ENCODE peak calls at places on chromosomes 12 and 14, in seven cellular contexts. P, I, D, L, H, R and U are unnamed samples.

GRCh38 chr12:114769634-114770033 is 85.7 kb upstream of the TBX3 start:
- DNase-seq in I (no peak), H (no peak), D (no peak), L (no peak), R (no peak), P (no peak), U (no peak)

GRCh38 chr12:100534625-100535227 is 38.8 kb upstream of the GAS2L3 start:
- DNase-seq in L (no peak), R (no peak), D (no peak), P (no peak), H (no peak), I (no peak), U (no peak)

GRCh38 chr12:46268349-46268616 is 560 bp downstream of the SLC38A1 start:
- DNase-seq in D (no peak), L (no peak), H (no peak), I (no peak), P (peak; percentile 19), R (no peak), U (peak; percentile 16)

GRCh38 chr12:52284562-52285171 is 6.7 kb downstream of the KRT81 start:
- DNase-seq in D (peak; percentile 32), R (no peak), P (no peak), I (no peak), H (no peak), L (no peak), U (no peak)

GRCh38 chr12:59803735-59804134 is 207.9 kb downstream of the SLC16A7 start:
- DNase-seq in L (no peak), I (no peak), R (no peak), P (peak; percentile 40), D (no peak), H (no peak), U (no peak)

GRCh38 chr12:94218244-94218643 is 69.9 kb downstream of the PLXNC1 start:
- DNase-seq in P (no peak), I (no peak), D (no peak), H (no peak), R (no peak), L (no peak), U (no peak)

GRCh38 chr12:13094349-13094748 is 9.1 kb downstream of the GSG1 start:
- DNase-seq in I (no peak), D (no peak), R (peak; percentile 40), H (no peak), P (peak; percentile 70), L (no peak), U (no peak)

GRCh38 chr14:64293976-64294671 is at the start of gene ESR2:
- DNase-seq in H (peak; percentile 56), L (peak; percentile 33), D (peak; percentile 82), R (peak; percentile 67), P (peak; percentile 36), I (no peak), U (peak; percentile 71)

GRCh38 chr12:30694971-30695326 is 720 bp downstream of the IPO8 start:
- DNase-seq in R (peak; percentile 35), P (peak; percentile 35), D (no peak), H (peak; percentile 67), L (peak; percentile 33), I (no peak), U (peak; percentile 44)

GRCh38 chr12:25130741-25131188 is 64.2 kb downstream of the DNAI7 start:
- DNase-seq in D (no peak), H (no peak), L (no peak), R (no peak), P (peak; percentile 67), I (peak; percentile 16), U (no peak)

GRCh38 chr12:67193705-67194104 is 75.5 kb upstream of the CAND1 start:
- DNase-seq in P (peak; percentile 23), D (no peak), H (peak; percentile 51), I (no peak), R (no peak), L (no peak), U (peak; percentile 75)

GRCh38 chr12:28189774-28190320 is 409 bp upstream of the CCDC91 start:
- DNase-seq in H (no peak), D (no peak), I (no peak), L (no peak), P (no peak), R (no peak), U (no peak)

GRCh38 chr12:63989301-63989845 is 144.9 kb downstream of the SRGAP1 start:
- DNase-seq in I (no peak), D (no peak), H (no peak), L (no peak), P (peak; percentile 77), R (no peak), U (no peak)

GRCh38 chr12:45666452-45667215 is 62.9 kb upstream of the ARID2 start:
- DNase-seq in R (no peak), H (no peak), D (no peak), L (no peak), I (no peak), P (peak; percentile 41), U (no peak)

GRCh38 chr14:72679106-72679505 is 214.8 kb downstream of the DPF3 start:
- DNase-seq in L (peak; percentile 62), I (no peak), P (peak; percentile 52), R (no peak), H (no peak), D (no peak), U (no peak)

GRCh38 chr12:2944401-2945047 is 14.7 kb upstream of the TEAD4 start:
- DNase-seq in D (no peak), P (peak; percentile 19), H (peak; percentile 94), R (peak; percentile 64), L (peak; percentile 49), I (no peak), U (peak; percentile 64)

GRCh38 chr14:101116065-101116464 is 212.5 kb upstream of the RTL1 start:
- DNase-seq in H (no peak), R (no peak), D (peak; percentile 53), I (no peak), L (no peak), P (no peak), U (no peak)

GRCh38 chr12:95646781-95647184 is 95.5 kb upstream of the USP44 start:
- DNase-seq in I (peak; percentile 66), P (peak; percentile 84), R (no peak), H (no peak), D (no peak), L (no peak), U (peak; percentile 18)

GRCh38 chr12:1332327-1332726 is 262.1 kb downstream of the FBXL14 start:
- DNase-seq in L (no peak), R (no peak), P (peak; percentile 12), I (no peak), H (no peak), D (no peak), U (no peak)

GRCh38 chr12:31574803-31575573 is 15.9 kb downstream of the DENND5B start:
- DNase-seq in L (no peak), R (no peak), D (no peak), H (no peak), P (peak; percentile 55), I (no peak), U (no peak)

DNA sequence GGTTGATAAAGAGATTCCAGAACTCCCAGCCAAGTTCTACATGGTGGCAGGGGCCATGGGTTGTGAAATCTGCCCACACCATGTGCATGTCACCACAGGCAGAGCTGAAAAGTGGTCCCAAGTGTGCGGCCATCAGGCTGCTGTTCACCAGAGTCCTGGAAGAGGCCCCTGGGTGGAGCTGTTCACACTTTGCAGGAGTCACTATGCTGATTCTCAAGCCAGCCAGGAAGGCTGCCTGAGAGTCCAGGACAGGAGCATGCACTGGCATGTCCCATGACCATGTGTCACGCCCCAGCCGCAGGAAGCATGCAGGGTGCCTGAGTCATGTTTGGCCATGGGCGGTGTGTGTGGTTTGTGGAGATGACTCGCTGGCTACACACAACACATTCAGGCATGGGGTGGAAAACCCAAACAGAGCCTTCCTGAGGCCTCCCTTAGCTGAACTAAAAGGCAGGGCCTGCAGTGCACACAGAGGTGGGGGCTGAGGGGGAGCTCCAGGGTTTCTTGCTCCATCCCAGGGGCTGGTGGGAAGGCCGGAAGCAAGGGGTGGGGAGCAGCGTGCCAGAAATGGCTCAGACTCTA is 19.5 kb downstream of the ABCB9 start:
- DNase-seq in H (no peak), I (peak; percentile 97), R (peak; percentile 67), P (peak; percentile 100), D (peak; percentile 97), L (peak; percentile 82), U (no peak)
- TF ChIP-seq CTCF in H (no peak), I (peak; percentile 49), R (peak; percentile 44), P (peak; percentile 49), D (peak; percentile 50), L (no peak), U (no peak)

GRCh38 chr14:54566152-54566409 is 847 bp upstream of the SAMD4A start:
- DNase-seq in D (no peak), R (peak; percentile 18), L (no peak), H (no peak), P (no peak), I (no peak), U (no peak)

GRCh38 chr14:54567634-54568561 is 970 bp downstream of the SAMD4A start:
- DNase-seq in I (no peak), R (peak; percentile 33), P (no peak), D (no peak), L (peak; percentile 69), H (peak; percentile 71), U (peak; percentile 69)

GRCh38 chr14:54565236-54566151 is 1.4 kb upstream of the SAMD4A start:
- DNase-seq in P (peak; percentile 90), R (peak; percentile 89), L (peak; percentile 97), H (peak; percentile 88), I (peak; percentile 78), D (peak; percentile 96), U (peak; percentile 79)

GRCh38 chr14:54567224-54567633 is 301 bp downstream of the SAMD4A start:
- DNase-seq in P (no peak), R (peak; percentile 25), I (no peak), D (no peak), L (peak; percentile 41), H (peak; percentile 62), U (peak; percentile 63)

DNA sequence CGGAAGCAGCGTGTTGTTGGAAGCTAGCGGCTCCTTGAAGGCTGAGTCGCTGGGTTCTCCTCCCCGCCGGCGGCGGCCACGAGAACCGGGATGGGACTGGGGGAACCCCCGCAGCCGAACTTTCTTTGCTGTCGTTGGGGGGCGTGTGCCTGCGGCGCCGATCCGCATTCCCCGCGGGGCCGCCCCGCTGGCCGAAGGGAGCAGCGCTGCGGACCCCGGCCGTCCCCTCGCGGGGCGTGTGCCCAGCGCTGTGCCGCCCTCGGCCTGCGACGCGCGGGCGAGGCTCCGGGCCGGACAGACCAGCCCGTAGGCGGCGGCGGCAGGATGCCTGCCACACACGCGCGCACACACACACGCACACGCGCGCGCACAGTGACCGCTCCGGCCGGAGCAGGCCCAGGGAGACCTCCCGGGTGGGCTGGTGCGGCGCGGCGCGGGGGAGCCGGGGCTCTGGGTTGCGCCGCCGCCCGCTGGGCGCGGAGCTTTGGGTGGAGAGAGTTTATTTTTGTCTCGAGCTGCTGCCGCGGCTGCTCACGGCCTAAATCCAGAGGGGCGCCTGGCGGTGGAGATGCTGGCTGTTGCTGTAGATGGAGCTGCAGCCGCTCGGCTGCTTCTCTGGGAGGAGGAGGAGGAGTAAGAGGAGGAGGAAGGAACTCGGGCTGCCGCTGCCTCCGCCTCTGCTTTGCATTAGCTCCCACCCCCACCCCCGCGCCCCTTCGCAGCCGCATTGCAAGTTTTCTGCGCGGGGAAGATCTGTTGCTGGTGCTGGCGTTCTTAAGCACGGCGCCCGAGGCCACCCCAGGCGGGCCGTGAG is at the start of gene SAMD4A:
- DNase-seq in I (peak; percentile 71), R (peak; percentile 75), L (peak; percentile 91), D (peak; percentile 92), P (peak; percentile 86), H (peak; percentile 74), U (peak; percentile 67)
- TF ChIP-seq CTCF in I (peak; percentile 46), R (no peak), L (peak; percentile 30), D (peak; percentile 53), P (peak; percentile 25), H (peak; percentile 34), U (no peak)

GRCh38 chr14:71452987-71453386 is 479.2 kb upstream of the RGS6 start:
- DNase-seq in D (no peak), I (no peak), L (no peak), H (no peak), P (no peak), R (no peak), U (no peak)
- TF ChIP-seq CTCF in D (no peak), I (no peak), L (no peak), H (no peak), P (no peak), R (no peak), U (no peak)

GRCh38 chr12:107467716-107468115 is 217.9 kb upstream of the PWP1 start:
- DNase-seq in D (no peak), P (peak; percentile 19), L (no peak), R (no peak), H (no peak), I (no peak), U (no peak)
- TF ChIP-seq CTCF in D (no peak), P (no peak), L (no peak), R (no peak), H (no peak), I (no peak), U (no peak)